ENCODE peak calls at places on chromosomes 16 and 17, in four cellular contexts. M is T follicular helper cell, W is glutamatergic neuron, K is cardiac muscle cell. E is an unnamed sample.
A peak's percentile ranks its signal among the peaks of the same experiment; 100 is the strongest.

GRCh38 chr17:72250206-72250605 is 129.4 kb downstream of the SOX9 start:
- DNase-seq in W (no peak), M (no peak), K (no peak), E (no peak)

GRCh38 chr17:32124985-32125847 is 17.1 kb upstream of the RHOT1 start:
- DNase-seq in K (no peak), W (no peak), M (no peak), E (peak; percentile 69)

GRCh38 chr17:31741371-31741770 is 117.7 kb downstream of the COPRS start:
- DNase-seq in M (no peak), W (no peak), K (no peak), E (no peak)

GRCh38 chr17:83200231-83200699 is 120.9 kb downstream of the METRNL start:
- DNase-seq in M (no peak), K (no peak), W (peak; percentile 14), E (peak; percentile 37)

GRCh38 chr16:67546761-67547422 is 15.4 kb upstream of the CTCF start:
- DNase-seq in M (peak; percentile 60), W (peak; percentile 89), K (peak; percentile 81), E (peak; percentile 89)

GRCh38 chr17:76683011-76683755 is 27.6 kb downstream of the MXRA7 start:
- DNase-seq in K (peak; percentile 21), M (no peak), W (peak; percentile 59), E (no peak)

GRCh38 chr16:51416921-51417320 is 265.9 kb upstream of the SALL1 start:
- DNase-seq in W (no peak), K (no peak), M (no peak), E (no peak)

GRCh38 chr17:50585346-50585745 is 24.8 kb downstream of the CACNA1G start:
- DNase-seq in W (no peak), K (no peak), M (no peak), E (no peak)

GRCh38 chr17:21549107-21549687 is 143.1 kb upstream of the KCNJ18 start:
- DNase-seq in K (no peak), W (no peak), M (no peak), E (no peak)